ENCODE peak calls at places on chromosomes 2 and 18, in four cellular contexts. O, B, S and D are unnamed samples.
A peak's percentile ranks its signal among the peaks of the same experiment; 100 is the strongest.

GRCh38 chr2:44166096-44166495 is 2.6 kb upstream of the PPM1B start:
- DNase-seq in O (no peak), B (no peak), S (peak; percentile 21), D (no peak)

GRCh38 chr2:100008960-100009359 is 133.4 kb downstream of the AFF3 start:
- DNase-seq in O (no peak), B (no peak), S (peak; percentile 68), D (no peak)

GRCh38 chr2:141911485-141912066 is 219.2 kb downstream of the LRP1B start:
- DNase-seq in O (peak; percentile 84), B (no peak), S (no peak), D (no peak)

GRCh38 chr2:2728635-2729034 is 397.6 kb upstream of the MYT1L start:
- DNase-seq in O (no peak), B (no peak), S (no peak), D (no peak)

GRCh38 chr2:212024040-212024439 is 514.6 kb downstream of the ERBB4 start:
- DNase-seq in O (no peak), B (no peak), S (no peak), D (no peak)

GRCh38 chr18:58527116-58528010 is 101.5 kb downstream of the ALPK2 start:
- DNase-seq in O (peak; percentile 46), B (no peak), S (peak; percentile 25), D (no peak)

GRCh38 chr18:62187543-62188378 is 706 bp downstream of the RELCH start:
- DNase-seq in O (no peak), B (no peak), S (peak; percentile 35), D (peak; percentile 60)

GRCh38 chr18:44862112-44862511 is 181.4 kb downstream of the SETBP1 start:
- DNase-seq in O (no peak), B (no peak), S (no peak), D (no peak)

GRCh38 chr2:119367472-119368099 is 809 bp downstream of the DBI start:
- DNase-seq in O (peak; percentile 42), B (peak; percentile 60), S (peak; percentile 57), D (peak; percentile 67)

GRCh38 chr2:73095910-73096309 is 16.8 kb downstream of the RAB11FIP5 start:
- DNase-seq in O (no peak), B (no peak), S (no peak), D (no peak)

GRCh38 chr2:63086687-63087086 is 36.1 kb downstream of the OTX1 start:
- DNase-seq in O (no peak), B (no peak), S (no peak), D (no peak)

GRCh38 chr18:51513525-51513924 is 316.0 kb upstream of the MEX3C start:
- DNase-seq in O (peak; percentile 48), B (no peak), S (no peak), D (no peak)

GRCh38 chr2:197011777-197012641 is 85.5 kb upstream of the PGAP1 start:
- DNase-seq in O (peak; percentile 57), B (no peak), S (peak; percentile 53), D (no peak)

GRCh38 chr2:212773808-212774339 is 235.3 kb upstream of the ERBB4 start:
- DNase-seq in O (no peak), B (no peak), S (no peak), D (no peak)

GRCh38 chr18:11305507-11305906 is 156.1 kb upstream of the PIEZO2 start:
- DNase-seq in O (no peak), B (no peak), S (no peak), D (no peak)

GRCh38 chr2:23476786-23477185 is 91.8 kb downstream of the KLHL29 start:
- DNase-seq in O (no peak), B (no peak), S (no peak), D (no peak)

GRCh38 chr2:1840046-1840445 is 95.7 kb upstream of the PXDN start:
- DNase-seq in O (no peak), B (no peak), S (no peak), D (no peak)

GRCh38 chr2:86383844-86384243 is 46.4 kb upstream of the REEP1 start:
- DNase-seq in O (no peak), B (no peak), S (peak; percentile 61), D (no peak)

GRCh38 chr2:112277591-112278220 is 2.3 kb downstream of the ZC3H6 start:
- DNase-seq in O (no peak), B (no peak), S (no peak), D (no peak)

GRCh38 chr18:47175283-47175894 is 775 bp downstream of the IER3IP1 start:
- DNase-seq in O (no peak), B (no peak), S (peak; percentile 23), D (no peak)

GRCh38 chr2:132448331-132448730 is 31.7 kb downstream of the GPR39 start:
- DNase-seq in O (no peak), B (no peak), S (no peak), D (no peak)

GRCh38 chr2:10987439-10987838 is 75.7 kb downstream of the KCNF1 start:
- DNase-seq in O (no peak), B (no peak), S (no peak), D (no peak)

GRCh38 chr2:174153757-174154680 is 94.3 kb downstream of the OLA1 start:
- DNase-seq in O (no peak), B (no peak), S (peak; percentile 55), D (no peak)

GRCh38 chr2:46402874-46403273 is 76.5 kb upstream of the TMEM247 start:
- DNase-seq in O (no peak), B (no peak), S (no peak), D (no peak)

GRCh38 chr2:44135771-44136170 is 32.9 kb upstream of the PPM1B start:
- DNase-seq in O (no peak), B (no peak), S (peak; percentile 51), D (no peak)

GRCh38 chr2:176854878-176855277 is 357.7 kb upstream of the HNRNPA3 start:
- DNase-seq in O (no peak), B (no peak), S (no peak), D (no peak)

GRCh38 chr18:44080054-44080453 is 600.6 kb upstream of the SETBP1 start:
- DNase-seq in O (no peak), B (no peak), S (no peak), D (no peak)

GRCh38 chr2:239273280-239274234 is 127.3 kb downstream of the HDAC4 start:
- DNase-seq in O (no peak), B (no peak), S (no peak), D (no peak)

GRCh38 chr2:234292205-234292954 is 204.5 kb downstream of the ARL4C start:
- DNase-seq in O (peak; percentile 26), B (no peak), S (no peak), D (no peak)

GRCh38 chr2:140601801-140602200 is 1529.0 kb downstream of the LRP1B start:
- DNase-seq in O (no peak), B (no peak), S (no peak), D (no peak)

GRCh38 chr2:113876503-113877387 is 13.1 kb upstream of the ACTR3 start:
- DNase-seq in O (peak; percentile 97), B (no peak), S (no peak), D (no peak)

GRCh38 chr18:40949138-40949949 is 1005.7 kb upstream of the PIK3C3 start:
- DNase-seq in O (no peak), B (no peak), S (no peak), D (no peak)